ENCODE peak calls at places on chromosomes 12 and 14, in ten cellular contexts. One of them, this sample, is unnamed.

GRCh38 chr12:47816646-47817271 is 2.9 kb downstream of the HDAC7 start:
- DNase-seq in activated CD8-positive, alpha-beta T cell treated with anti-CD3 and anti-CD28 coated beads for 36 hours: no peak
- DNase-seq in Caki2: no peak
- DNase-seq in stimulated activated naive B cell treated with anti-CD40 and anti-IgM and Interleukin-4, amounts not matched to agents 10 μg/mL and 1 μg/mL and 100 μg/mL, for 72 hours: no peak
- DNase-seq in WERI-Rb-1: no peak
- DNase-seq in HFF-Myc: no peak
- DNase-seq in stimulated activated CD4-positive, alpha-beta T cell treated with anti-CD3 and anti-CD28 coated beads, Interleukin-4, amount 100 ng/mL, for 48 hours: no peak
- DNase-seq in tibial nerve: no peak
- DNase-seq in AG09319: no peak
- DNase-seq in fibroblast of mammary gland: no peak
- DNase-seq in this sample: peak

GRCh38 chr14:99268776-99269510 is 3.1 kb downstream of the BCL11B start:
- DNase-seq in tibial nerve: no peak
- DNase-seq in activated CD8-positive, alpha-beta T cell treated with anti-CD3 and anti-CD28 coated beads for 36 hours: no peak
- DNase-seq in WERI-Rb-1: no peak
- DNase-seq in fibroblast of mammary gland: no peak
- DNase-seq in Caki2: no peak
- DNase-seq in stimulated activated naive B cell treated with anti-CD40 and anti-IgM and Interleukin-4, amounts not matched to agents 10 μg/mL and 1 μg/mL and 100 μg/mL, for 72 hours: no peak
- DNase-seq in HFF-Myc: no peak
- DNase-seq in stimulated activated CD4-positive, alpha-beta T cell treated with anti-CD3 and anti-CD28 coated beads, Interleukin-4, amount 100 ng/mL, for 48 hours: no peak
- DNase-seq in AG09319: no peak
- DNase-seq in this sample: no peak

GRCh38 chr14:94707494-94707893 is 62.4 kb downstream of the GSC start:
- DNase-seq in Caki2: no peak
- DNase-seq in WERI-Rb-1: no peak
- DNase-seq in stimulated activated naive B cell treated with anti-CD40 and anti-IgM and Interleukin-4, amounts not matched to agents 10 μg/mL and 1 μg/mL and 100 μg/mL, for 72 hours: no peak
- DNase-seq in tibial nerve: no peak
- DNase-seq in HFF-Myc: no peak
- DNase-seq in stimulated activated CD4-positive, alpha-beta T cell treated with anti-CD3 and anti-CD28 coated beads, Interleukin-4, amount 100 ng/mL, for 48 hours: no peak
- DNase-seq in activated CD8-positive, alpha-beta T cell treated with anti-CD3 and anti-CD28 coated beads for 36 hours: no peak
- DNase-seq in fibroblast of mammary gland: no peak
- DNase-seq in AG09319: no peak
- DNase-seq in this sample: no peak

GRCh38 chr12:4797096-4797495 is 76.9 kb downstream of the GALNT8 start:
- DNase-seq in stimulated activated CD4-positive, alpha-beta T cell treated with anti-CD3 and anti-CD28 coated beads, Interleukin-4, amount 100 ng/mL, for 48 hours: no peak
- DNase-seq in HFF-Myc: no peak
- DNase-seq in Caki2: no peak
- DNase-seq in stimulated activated naive B cell treated with anti-CD40 and anti-IgM and Interleukin-4, amounts not matched to agents 10 μg/mL and 1 μg/mL and 100 μg/mL, for 72 hours: no peak
- DNase-seq in fibroblast of mammary gland: no peak
- DNase-seq in activated CD8-positive, alpha-beta T cell treated with anti-CD3 and anti-CD28 coated beads for 36 hours: no peak
- DNase-seq in AG09319: no peak
- DNase-seq in tibial nerve: no peak
- DNase-seq in WERI-Rb-1: no peak
- DNase-seq in this sample: no peak

GRCh38 chr12:40281791-40282364 is 57.1 kb downstream of the LRRK2 start:
- DNase-seq in tibial nerve: no peak
- DNase-seq in AG09319: no peak
- DNase-seq in fibroblast of mammary gland: no peak
- DNase-seq in WERI-Rb-1: no peak
- DNase-seq in stimulated activated naive B cell treated with anti-CD40 and anti-IgM and Interleukin-4, amounts not matched to agents 10 μg/mL and 1 μg/mL and 100 μg/mL, for 72 hours: no peak
- DNase-seq in activated CD8-positive, alpha-beta T cell treated with anti-CD3 and anti-CD28 coated beads for 36 hours: no peak
- DNase-seq in stimulated activated CD4-positive, alpha-beta T cell treated with anti-CD3 and anti-CD28 coated beads, Interleukin-4, amount 100 ng/mL, for 48 hours: no peak
- DNase-seq in Caki2: no peak
- DNase-seq in HFF-Myc: no peak
- DNase-seq in this sample: no peak

GRCh38 chr12:45008211-45008610 is 42.7 kb downstream of the DBX2 start:
- DNase-seq in activated CD8-positive, alpha-beta T cell treated with anti-CD3 and anti-CD28 coated beads for 36 hours: no peak
- DNase-seq in Caki2: no peak
- DNase-seq in stimulated activated naive B cell treated with anti-CD40 and anti-IgM and Interleukin-4, amounts not matched to agents 10 μg/mL and 1 μg/mL and 100 μg/mL, for 72 hours: no peak
- DNase-seq in WERI-Rb-1: no peak
- DNase-seq in AG09319: no peak
- DNase-seq in HFF-Myc: peak
- DNase-seq in stimulated activated CD4-positive, alpha-beta T cell treated with anti-CD3 and anti-CD28 coated beads, Interleukin-4, amount 100 ng/mL, for 48 hours: no peak
- DNase-seq in tibial nerve: no peak
- DNase-seq in fibroblast of mammary gland: no peak
- DNase-seq in this sample: no peak

GRCh38 chr12:105860556-105861207 is 278.1 kb downstream of the NUAK1 start:
- DNase-seq in AG09319: no peak
- DNase-seq in activated CD8-positive, alpha-beta T cell treated with anti-CD3 and anti-CD28 coated beads for 36 hours: no peak
- DNase-seq in stimulated activated CD4-positive, alpha-beta T cell treated with anti-CD3 and anti-CD28 coated beads, Interleukin-4, amount 100 ng/mL, for 48 hours: no peak
- DNase-seq in tibial nerve: no peak
- DNase-seq in HFF-Myc: no peak
- DNase-seq in stimulated activated naive B cell treated with anti-CD40 and anti-IgM and Interleukin-4, amounts not matched to agents 10 μg/mL and 1 μg/mL and 100 μg/mL, for 72 hours: no peak
- DNase-seq in WERI-Rb-1: no peak
- DNase-seq in fibroblast of mammary gland: no peak
- DNase-seq in Caki2: no peak
- DNase-seq in this sample: no peak

GRCh38 chr12:31303466-31303865 is 22.5 kb downstream of the SINHCAF start:
- DNase-seq in HFF-Myc: no peak
- DNase-seq in WERI-Rb-1: no peak
- DNase-seq in Caki2: no peak
- DNase-seq in fibroblast of mammary gland: no peak
- DNase-seq in AG09319: no peak
- DNase-seq in stimulated activated naive B cell treated with anti-CD40 and anti-IgM and Interleukin-4, amounts not matched to agents 10 μg/mL and 1 μg/mL and 100 μg/mL, for 72 hours: no peak
- DNase-seq in stimulated activated CD4-positive, alpha-beta T cell treated with anti-CD3 and anti-CD28 coated beads, Interleukin-4, amount 100 ng/mL, for 48 hours: no peak
- DNase-seq in tibial nerve: no peak
- DNase-seq in activated CD8-positive, alpha-beta T cell treated with anti-CD3 and anti-CD28 coated beads for 36 hours: no peak
- DNase-seq in this sample: no peak

GRCh38 chr12:117968084-117968789 is 553 bp downstream of the KSR2 start:
- DNase-seq in WERI-Rb-1: no peak
- DNase-seq in AG09319: no peak
- DNase-seq in stimulated activated naive B cell treated with anti-CD40 and anti-IgM and Interleukin-4, amounts not matched to agents 10 μg/mL and 1 μg/mL and 100 μg/mL, for 72 hours: no peak
- DNase-seq in fibroblast of mammary gland: no peak
- DNase-seq in stimulated activated CD4-positive, alpha-beta T cell treated with anti-CD3 and anti-CD28 coated beads, Interleukin-4, amount 100 ng/mL, for 48 hours: no peak
- DNase-seq in activated CD8-positive, alpha-beta T cell treated with anti-CD3 and anti-CD28 coated beads for 36 hours: no peak
- DNase-seq in HFF-Myc: no peak
- DNase-seq in tibial nerve: no peak
- DNase-seq in Caki2: no peak
- DNase-seq in this sample: no peak

GRCh38 chr12:130132831-130133635 is 29.2 kb upstream of the FZD10 start:
- DNase-seq in HFF-Myc: no peak
- DNase-seq in stimulated activated CD4-positive, alpha-beta T cell treated with anti-CD3 and anti-CD28 coated beads, Interleukin-4, amount 100 ng/mL, for 48 hours: no peak
- DNase-seq in AG09319: no peak
- DNase-seq in fibroblast of mammary gland: no peak
- DNase-seq in Caki2: peak
- DNase-seq in WERI-Rb-1: no peak
- DNase-seq in activated CD8-positive, alpha-beta T cell treated with anti-CD3 and anti-CD28 coated beads for 36 hours: no peak
- DNase-seq in tibial nerve: no peak
- DNase-seq in stimulated activated naive B cell treated with anti-CD40 and anti-IgM and Interleukin-4, amounts not matched to agents 10 μg/mL and 1 μg/mL and 100 μg/mL, for 72 hours: no peak
- DNase-seq in this sample: no peak

GRCh38 chr14:31880935-31881334 is 196.2 kb upstream of the ARHGAP5 start:
- DNase-seq in tibial nerve: no peak
- DNase-seq in stimulated activated naive B cell treated with anti-CD40 and anti-IgM and Interleukin-4, amounts not matched to agents 10 μg/mL and 1 μg/mL and 100 μg/mL, for 72 hours: no peak
- DNase-seq in HFF-Myc: peak
- DNase-seq in WERI-Rb-1: no peak
- DNase-seq in AG09319: peak
- DNase-seq in Caki2: peak
- DNase-seq in stimulated activated CD4-positive, alpha-beta T cell treated with anti-CD3 and anti-CD28 coated beads, Interleukin-4, amount 100 ng/mL, for 48 hours: no peak
- DNase-seq in activated CD8-positive, alpha-beta T cell treated with anti-CD3 and anti-CD28 coated beads for 36 hours: no peak
- DNase-seq in fibroblast of mammary gland: peak
- DNase-seq in this sample: no peak

GRCh38 chr14:77314043-77314442 is 6.6 kb downstream of the POMT2 start:
- DNase-seq in activated CD8-positive, alpha-beta T cell treated with anti-CD3 and anti-CD28 coated beads for 36 hours: no peak
- DNase-seq in WERI-Rb-1: no peak
- DNase-seq in AG09319: peak
- DNase-seq in fibroblast of mammary gland: peak
- DNase-seq in stimulated activated naive B cell treated with anti-CD40 and anti-IgM and Interleukin-4, amounts not matched to agents 10 μg/mL and 1 μg/mL and 100 μg/mL, for 72 hours: no peak
- DNase-seq in Caki2: peak
- DNase-seq in HFF-Myc: peak
- DNase-seq in tibial nerve: no peak
- DNase-seq in stimulated activated CD4-positive, alpha-beta T cell treated with anti-CD3 and anti-CD28 coated beads, Interleukin-4, amount 100 ng/mL, for 48 hours: no peak
- DNase-seq in this sample: no peak

GRCh38 chr12:27751386-27752047 is 28.5 kb upstream of the KLHL42 start:
- DNase-seq in AG09319: no peak
- DNase-seq in Caki2: peak
- DNase-seq in tibial nerve: no peak
- DNase-seq in stimulated activated CD4-positive, alpha-beta T cell treated with anti-CD3 and anti-CD28 coated beads, Interleukin-4, amount 100 ng/mL, for 48 hours: no peak
- DNase-seq in fibroblast of mammary gland: no peak
- DNase-seq in WERI-Rb-1: no peak
- DNase-seq in stimulated activated naive B cell treated with anti-CD40 and anti-IgM and Interleukin-4, amounts not matched to agents 10 μg/mL and 1 μg/mL and 100 μg/mL, for 72 hours: no peak
- DNase-seq in HFF-Myc: no peak
- DNase-seq in activated CD8-positive, alpha-beta T cell treated with anti-CD3 and anti-CD28 coated beads for 36 hours: no peak
- DNase-seq in this sample: no peak

GRCh38 chr12:115504241-115504941 is 773.1 kb downstream of the MED13L start:
- DNase-seq in activated CD8-positive, alpha-beta T cell treated with anti-CD3 and anti-CD28 coated beads for 36 hours: no peak
- DNase-seq in fibroblast of mammary gland: no peak
- DNase-seq in tibial nerve: no peak
- DNase-seq in Caki2: no peak
- DNase-seq in HFF-Myc: no peak
- DNase-seq in stimulated activated naive B cell treated with anti-CD40 and anti-IgM and Interleukin-4, amounts not matched to agents 10 μg/mL and 1 μg/mL and 100 μg/mL, for 72 hours: no peak
- DNase-seq in WERI-Rb-1: no peak
- DNase-seq in stimulated activated CD4-positive, alpha-beta T cell treated with anti-CD3 and anti-CD28 coated beads, Interleukin-4, amount 100 ng/mL, for 48 hours: no peak
- DNase-seq in AG09319: no peak
- DNase-seq in this sample: peak

GRCh38 chr14:55160989-55161388 is 30.4 kb downstream of the DLGAP5 start:
- DNase-seq in WERI-Rb-1: no peak
- DNase-seq in fibroblast of mammary gland: peak
- DNase-seq in activated CD8-positive, alpha-beta T cell treated with anti-CD3 and anti-CD28 coated beads for 36 hours: no peak
- DNase-seq in Caki2: peak
- DNase-seq in stimulated activated CD4-positive, alpha-beta T cell treated with anti-CD3 and anti-CD28 coated beads, Interleukin-4, amount 100 ng/mL, for 48 hours: no peak
- DNase-seq in AG09319: no peak
- DNase-seq in stimulated activated naive B cell treated with anti-CD40 and anti-IgM and Interleukin-4, amounts not matched to agents 10 μg/mL and 1 μg/mL and 100 μg/mL, for 72 hours: no peak
- DNase-seq in HFF-Myc: peak
- DNase-seq in tibial nerve: no peak
- DNase-seq in this sample: no peak

GRCh38 chr12:125151284-125151683 is 86.0 kb downstream of the AACS start:
- DNase-seq in HFF-Myc: no peak
- DNase-seq in AG09319: no peak
- DNase-seq in stimulated activated naive B cell treated with anti-CD40 and anti-IgM and Interleukin-4, amounts not matched to agents 10 μg/mL and 1 μg/mL and 100 μg/mL, for 72 hours: no peak
- DNase-seq in Caki2: no peak
- DNase-seq in activated CD8-positive, alpha-beta T cell treated with anti-CD3 and anti-CD28 coated beads for 36 hours: no peak
- DNase-seq in WERI-Rb-1: no peak
- DNase-seq in fibroblast of mammary gland: no peak
- DNase-seq in stimulated activated CD4-positive, alpha-beta T cell treated with anti-CD3 and anti-CD28 coated beads, Interleukin-4, amount 100 ng/mL, for 48 hours: no peak
- DNase-seq in tibial nerve: no peak
- DNase-seq in this sample: no peak

GRCh38 chr12:40668095-40668494 is 24.1 kb upstream of the CNTN1 start:
- DNase-seq in HFF-Myc: no peak
- DNase-seq in fibroblast of mammary gland: no peak
- DNase-seq in WERI-Rb-1: no peak
- DNase-seq in tibial nerve: no peak
- DNase-seq in activated CD8-positive, alpha-beta T cell treated with anti-CD3 and anti-CD28 coated beads for 36 hours: no peak
- DNase-seq in AG09319: no peak
- DNase-seq in Caki2: no peak
- DNase-seq in stimulated activated naive B cell treated with anti-CD40 and anti-IgM and Interleukin-4, amounts not matched to agents 10 μg/mL and 1 μg/mL and 100 μg/mL, for 72 hours: no peak
- DNase-seq in stimulated activated CD4-positive, alpha-beta T cell treated with anti-CD3 and anti-CD28 coated beads, Interleukin-4, amount 100 ng/mL, for 48 hours: no peak
- DNase-seq in this sample: no peak

GRCh38 chr14:101506211-101506920 is 54.9 kb upstream of the DIO3 start:
- DNase-seq in stimulated activated naive B cell treated with anti-CD40 and anti-IgM and Interleukin-4, amounts not matched to agents 10 μg/mL and 1 μg/mL and 100 μg/mL, for 72 hours: no peak
- DNase-seq in stimulated activated CD4-positive, alpha-beta T cell treated with anti-CD3 and anti-CD28 coated beads, Interleukin-4, amount 100 ng/mL, for 48 hours: no peak
- DNase-seq in activated CD8-positive, alpha-beta T cell treated with anti-CD3 and anti-CD28 coated beads for 36 hours: no peak
- DNase-seq in tibial nerve: peak
- DNase-seq in HFF-Myc: no peak
- DNase-seq in Caki2: no peak
- DNase-seq in AG09319: no peak
- DNase-seq in WERI-Rb-1: peak
- DNase-seq in fibroblast of mammary gland: no peak
- DNase-seq in this sample: no peak

GRCh38 chr12:79420146-79420618 is 270.6 kb downstream of the PAWR start:
- DNase-seq in stimulated activated CD4-positive, alpha-beta T cell treated with anti-CD3 and anti-CD28 coated beads, Interleukin-4, amount 100 ng/mL, for 48 hours: no peak
- DNase-seq in Caki2: peak
- DNase-seq in tibial nerve: no peak
- DNase-seq in stimulated activated naive B cell treated with anti-CD40 and anti-IgM and Interleukin-4, amounts not matched to agents 10 μg/mL and 1 μg/mL and 100 μg/mL, for 72 hours: no peak
- DNase-seq in activated CD8-positive, alpha-beta T cell treated with anti-CD3 and anti-CD28 coated beads for 36 hours: no peak
- DNase-seq in WERI-Rb-1: no peak
- DNase-seq in fibroblast of mammary gland: peak
- DNase-seq in HFF-Myc: peak
- DNase-seq in AG09319: peak
- DNase-seq in this sample: no peak

GRCh38 chr12:132089407-132089910 is 54.7 kb downstream of the DDX51 start:
- DNase-seq in tibial nerve: no peak
- DNase-seq in activated CD8-positive, alpha-beta T cell treated with anti-CD3 and anti-CD28 coated beads for 36 hours: no peak
- DNase-seq in HFF-Myc: no peak
- DNase-seq in Caki2: no peak
- DNase-seq in WERI-Rb-1: no peak
- DNase-seq in stimulated activated naive B cell treated with anti-CD40 and anti-IgM and Interleukin-4, amounts not matched to agents 10 μg/mL and 1 μg/mL and 100 μg/mL, for 72 hours: no peak
- DNase-seq in stimulated activated CD4-positive, alpha-beta T cell treated with anti-CD3 and anti-CD28 coated beads, Interleukin-4, amount 100 ng/mL, for 48 hours: no peak
- DNase-seq in fibroblast of mammary gland: peak
- DNase-seq in AG09319: no peak
- DNase-seq in this sample: no peak

GRCh38 chr12:84741727-84742126 is 170.9 kb downstream of the SLC6A15 start:
- DNase-seq in activated CD8-positive, alpha-beta T cell treated with anti-CD3 and anti-CD28 coated beads for 36 hours: no peak
- DNase-seq in HFF-Myc: no peak
- DNase-seq in WERI-Rb-1: no peak
- DNase-seq in fibroblast of mammary gland: peak
- DNase-seq in stimulated activated naive B cell treated with anti-CD40 and anti-IgM and Interleukin-4, amounts not matched to agents 10 μg/mL and 1 μg/mL and 100 μg/mL, for 72 hours: no peak
- DNase-seq in tibial nerve: no peak
- DNase-seq in AG09319: no peak
- DNase-seq in stimulated activated CD4-positive, alpha-beta T cell treated with anti-CD3 and anti-CD28 coated beads, Interleukin-4, amount 100 ng/mL, for 48 hours: no peak
- DNase-seq in Caki2: no peak
- DNase-seq in this sample: no peak

GRCh38 chr12:118271199-118271598 is 101.5 kb downstream of the TAOK3 start:
- DNase-seq in stimulated activated naive B cell treated with anti-CD40 and anti-IgM and Interleukin-4, amounts not matched to agents 10 μg/mL and 1 μg/mL and 100 μg/mL, for 72 hours: no peak
- DNase-seq in stimulated activated CD4-positive, alpha-beta T cell treated with anti-CD3 and anti-CD28 coated beads, Interleukin-4, amount 100 ng/mL, for 48 hours: no peak
- DNase-seq in tibial nerve: no peak
- DNase-seq in HFF-Myc: no peak
- DNase-seq in AG09319: no peak
- DNase-seq in WERI-Rb-1: no peak
- DNase-seq in Caki2: no peak
- DNase-seq in activated CD8-positive, alpha-beta T cell treated with anti-CD3 and anti-CD28 coated beads for 36 hours: no peak
- DNase-seq in fibroblast of mammary gland: no peak
- DNase-seq in this sample: no peak

GRCh38 chr12:12901158-12901791 is 9.9 kb downstream of the GPRC5A start:
- DNase-seq in AG09319: no peak
- DNase-seq in activated CD8-positive, alpha-beta T cell treated with anti-CD3 and anti-CD28 coated beads for 36 hours: peak
- DNase-seq in Caki2: peak
- DNase-seq in stimulated activated naive B cell treated with anti-CD40 and anti-IgM and Interleukin-4, amounts not matched to agents 10 μg/mL and 1 μg/mL and 100 μg/mL, for 72 hours: no peak
- DNase-seq in fibroblast of mammary gland: peak
- DNase-seq in HFF-Myc: peak
- DNase-seq in WERI-Rb-1: peak
- DNase-seq in tibial nerve: no peak
- DNase-seq in stimulated activated CD4-positive, alpha-beta T cell treated with anti-CD3 and anti-CD28 coated beads, Interleukin-4, amount 100 ng/mL, for 48 hours: no peak
- DNase-seq in this sample: no peak

GRCh38 chr14:87397499-87397898 is 595.5 kb downstream of the GALC start:
- DNase-seq in HFF-Myc: no peak
- DNase-seq in fibroblast of mammary gland: no peak
- DNase-seq in stimulated activated naive B cell treated with anti-CD40 and anti-IgM and Interleukin-4, amounts not matched to agents 10 μg/mL and 1 μg/mL and 100 μg/mL, for 72 hours: no peak
- DNase-seq in WERI-Rb-1: no peak
- DNase-seq in AG09319: no peak
- DNase-seq in stimulated activated CD4-positive, alpha-beta T cell treated with anti-CD3 and anti-CD28 coated beads, Interleukin-4, amount 100 ng/mL, for 48 hours: no peak
- DNase-seq in Caki2: no peak
- DNase-seq in activated CD8-positive, alpha-beta T cell treated with anti-CD3 and anti-CD28 coated beads for 36 hours: no peak
- DNase-seq in tibial nerve: no peak
- DNase-seq in this sample: no peak

GRCh38 chr14:64663174-64663573 is 41.0 kb upstream of the PLEKHG3 start:
- DNase-seq in Caki2: peak
- DNase-seq in stimulated activated CD4-positive, alpha-beta T cell treated with anti-CD3 and anti-CD28 coated beads, Interleukin-4, amount 100 ng/mL, for 48 hours: no peak
- DNase-seq in HFF-Myc: no peak
- DNase-seq in fibroblast of mammary gland: peak
- DNase-seq in WERI-Rb-1: no peak
- DNase-seq in tibial nerve: no peak
- DNase-seq in AG09319: no peak
- DNase-seq in activated CD8-positive, alpha-beta T cell treated with anti-CD3 and anti-CD28 coated beads for 36 hours: no peak
- DNase-seq in stimulated activated naive B cell treated with anti-CD40 and anti-IgM and Interleukin-4, amounts not matched to agents 10 μg/mL and 1 μg/mL and 100 μg/mL, for 72 hours: no peak
- DNase-seq in this sample: no peak

GRCh38 chr12:4269279-4269991 is 4.1 kb upstream of the CCND2 start:
- DNase-seq in AG09319: no peak
- DNase-seq in tibial nerve: peak
- DNase-seq in Caki2: peak
- DNase-seq in fibroblast of mammary gland: peak
- DNase-seq in activated CD8-positive, alpha-beta T cell treated with anti-CD3 and anti-CD28 coated beads for 36 hours: peak
- DNase-seq in WERI-Rb-1: peak
- DNase-seq in HFF-Myc: no peak
- DNase-seq in stimulated activated naive B cell treated with anti-CD40 and anti-IgM and Interleukin-4, amounts not matched to agents 10 μg/mL and 1 μg/mL and 100 μg/mL, for 72 hours: peak
- DNase-seq in stimulated activated CD4-positive, alpha-beta T cell treated with anti-CD3 and anti-CD28 coated beads, Interleukin-4, amount 100 ng/mL, for 48 hours: peak
- DNase-seq in this sample: peak

GRCh38 chr12:43151406-43152080 is 400.5 kb downstream of the ADAMTS20 start:
- DNase-seq in stimulated activated CD4-positive, alpha-beta T cell treated with anti-CD3 and anti-CD28 coated beads, Interleukin-4, amount 100 ng/mL, for 48 hours: no peak
- DNase-seq in HFF-Myc: peak
- DNase-seq in AG09319: peak
- DNase-seq in fibroblast of mammary gland: peak
- DNase-seq in WERI-Rb-1: no peak
- DNase-seq in activated CD8-positive, alpha-beta T cell treated with anti-CD3 and anti-CD28 coated beads for 36 hours: no peak
- DNase-seq in Caki2: no peak
- DNase-seq in tibial nerve: no peak
- DNase-seq in stimulated activated naive B cell treated with anti-CD40 and anti-IgM and Interleukin-4, amounts not matched to agents 10 μg/mL and 1 μg/mL and 100 μg/mL, for 72 hours: no peak
- DNase-seq in this sample: no peak

GRCh38 chr12:89225401-89225800 is 126.9 kb downstream of the DUSP6 start:
- DNase-seq in stimulated activated naive B cell treated with anti-CD40 and anti-IgM and Interleukin-4, amounts not matched to agents 10 μg/mL and 1 μg/mL and 100 μg/mL, for 72 hours: no peak
- DNase-seq in fibroblast of mammary gland: peak
- DNase-seq in HFF-Myc: peak
- DNase-seq in activated CD8-positive, alpha-beta T cell treated with anti-CD3 and anti-CD28 coated beads for 36 hours: peak
- DNase-seq in tibial nerve: no peak
- DNase-seq in stimulated activated CD4-positive, alpha-beta T cell treated with anti-CD3 and anti-CD28 coated beads, Interleukin-4, amount 100 ng/mL, for 48 hours: peak
- DNase-seq in AG09319: no peak
- DNase-seq in WERI-Rb-1: no peak
- DNase-seq in Caki2: no peak
- DNase-seq in this sample: no peak